ENCODE peak calls at places on chromosomes 2 and 18, in nine cellular contexts. R is GM12891, E is endothelial cell of umbilical vein, Y is sigmoid colon, C is breast epithelium, A is upper lobe of left lung, N is transverse colon, B is prostate gland, Q is K562. D is an unnamed sample.

GRCh38 chr2:84732897-84733778 is 147.7 kb downstream of the TRABD2A start:
- DNase-seq in R (no peak), E (no peak), Y (no peak), C (no peak), A (no peak), N (no peak), B (no peak), Q (no peak), D (no peak)

GRCh38 chr2:223751012-223751411 is 86.4 kb downstream of the AP1S3 start:
- DNase-seq in R (no peak), E (no peak), Y (no peak), C (no peak), A (no peak), N (no peak), B (no peak), Q (no peak), D (no peak)

GRCh38 chr2:229170171-229170570 is 100.9 kb downstream of the PID1 start:
- DNase-seq in R (no peak), E (no peak), Y (no peak), C (no peak), A (no peak), N (no peak), B (no peak), Q (no peak), D (no peak)

GRCh38 chr2:240611601-240612210 is 13.6 kb upstream of the GPR35 start:
- DNase-seq in R (no peak), E (no peak), Y (no peak), C (no peak), A (peak; percentile 58), N (no peak), B (no peak), Q (no peak), D (no peak)

GRCh38 chr2:215419769-215420470 is 15.9 kb downstream of the FN1 start:
- DNase-seq in R (no peak), E (no peak), Y (no peak), C (no peak), A (no peak), N (no peak), B (peak; percentile 14), Q (no peak), D (no peak)

GRCh38 chr18:44771957-44772917 is 91.5 kb downstream of the SETBP1 start:
- DNase-seq in R (no peak), E (no peak), Y (peak; percentile 74), C (no peak), A (no peak), N (peak; percentile 46), B (no peak), Q (no peak), D (no peak)

GRCh38 chr2:160266078-160266551 is 66.0 kb upstream of the ITGB6 start:
- DNase-seq in R (no peak), E (no peak), Y (no peak), C (no peak), A (no peak), N (no peak), B (no peak), Q (no peak), D (no peak)

GRCh38 chr2:228224410-228224809 is 42.9 kb upstream of the SPHKAP start:
- DNase-seq in R (no peak), E (no peak), Y (no peak), C (no peak), A (no peak), N (no peak), B (no peak), Q (no peak), D (no peak)

GRCh38 chr2:85503611-85504433 is 35.1 kb upstream of the MAT2A start:
- DNase-seq in R (no peak), E (peak; percentile 33), Y (no peak), C (no peak), A (no peak), N (no peak), B (no peak), Q (no peak), D (no peak)

GRCh38 chr2:179020156-179020750 is 29.7 kb downstream of the CCDC141 start:
- DNase-seq in R (no peak), E (peak; percentile 28), Y (no peak), C (no peak), A (peak; percentile 40), N (no peak), B (no peak), Q (peak; percentile 28), D (no peak)

GRCh38 chr2:129793326-129793955 is 186.0 kb upstream of the RAB6C start:
- DNase-seq in R (no peak), E (no peak), Y (no peak), C (no peak), A (no peak), N (no peak), B (no peak), Q (no peak), D (no peak)

GRCh38 chr18:55384551-55385275 is 203.3 kb downstream of the TCF4 start:
- DNase-seq in R (no peak), E (peak; percentile 67), Y (no peak), C (no peak), A (no peak), N (peak; percentile 9), B (no peak), Q (peak; percentile 53), D (no peak)

GRCh38 chr2:59413751-59414570 is 1139.5 kb downstream of the BCL11A start:
- DNase-seq in R (no peak), E (no peak), Y (no peak), C (no peak), A (no peak), N (no peak), B (no peak), Q (no peak), D (no peak)

GRCh38 chr2:70002241-70002896 is 40.9 kb upstream of the ASPRV1 start:
- DNase-seq in R (no peak), E (peak; percentile 31), Y (no peak), C (no peak), A (no peak), N (no peak), B (no peak), Q (peak; percentile 7), D (no peak)

GRCh38 chr2:213162515-213163118 is 11.2 kb upstream of the IKZF2 start:
- DNase-seq in R (no peak), E (no peak), Y (no peak), C (no peak), A (no peak), N (no peak), B (no peak), Q (no peak), D (no peak)

GRCh38 chr18:77059294-77059916 is 73.2 kb downstream of the MBP start:
- DNase-seq in R (no peak), E (peak; percentile 67), Y (no peak), C (no peak), A (no peak), N (no peak), B (no peak), Q (peak; percentile 54), D (no peak)

GRCh38 chr2:119795309-119796303 is 35.9 kb downstream of the PTPN4 start:
- DNase-seq in R (no peak), E (no peak), Y (no peak), C (no peak), A (no peak), N (no peak), B (no peak), Q (no peak), D (no peak)

GRCh38 chr2:98298685-98299180 is 47.5 kb upstream of the CNGA3 start:
- DNase-seq in R (no peak), E (no peak), Y (no peak), C (no peak), A (no peak), N (peak; percentile 48), B (no peak), Q (no peak), D (no peak)

GRCh38 chr2:65153515-65153914 is 23.6 kb upstream of the RAB1A start:
- DNase-seq in R (no peak), E (no peak), Y (no peak), C (no peak), A (no peak), N (no peak), B (no peak), Q (no peak), D (no peak)

GRCh38 chr2:3606370-3607124 is 11.6 kb downstream of the COLEC11 start:
- DNase-seq in R (no peak), E (no peak), Y (peak; percentile 59), C (no peak), A (no peak), N (no peak), B (no peak), Q (no peak), D (no peak)
- TF ChIP-seq POLR2AphosphoS5 in R (no peak), E (no peak), Y (no peak), C (no peak), A (no peak), N (no peak), B (no peak), Q (no peak), D (no peak)

GRCh38 chr2:173452436-173452835 is 97.8 kb downstream of the CDCA7 start:
- DNase-seq in R (no peak), E (no peak), Y (no peak), C (no peak), A (no peak), N (no peak), B (no peak), Q (no peak), D (no peak)

GRCh38 chr2:173446722-173447121 is 92.0 kb downstream of the CDCA7 start:
- DNase-seq in R (no peak), E (no peak), Y (no peak), C (no peak), A (no peak), N (no peak), B (no peak), Q (no peak), D (no peak)

GRCh38 chr2:173451137-173451536 is 96.5 kb downstream of the CDCA7 start:
- DNase-seq in R (no peak), E (no peak), Y (no peak), C (no peak), A (no peak), N (no peak), B (no peak), Q (no peak), D (no peak)

GRCh38 chr2:173448938-173449471 is 94.3 kb downstream of the CDCA7 start:
- DNase-seq in R (peak; percentile 37), E (peak; percentile 64), Y (peak; percentile 89), C (peak; percentile 66), A (peak; percentile 76), N (peak; percentile 88), B (peak; percentile 63), Q (peak; percentile 65), D (peak; percentile 39)
- TF ChIP-seq POLR2A in R (no peak), E (peak; percentile 21), Y (no peak), C (no peak), A (no peak), N (no peak), B (no peak), Q (no peak), D (no peak)

GRCh38 chr18:57768557-57769326 is 34.4 kb downstream of the ATP8B1 start:
- DNase-seq in R (no peak), E (peak; percentile 82), Y (no peak), C (no peak), A (peak; percentile 33), N (no peak), B (no peak), Q (no peak), D (no peak)
- TF ChIP-seq POLR2AphosphoS5 in R (no peak), E (no peak), Y (peak; percentile 53), C (no peak), A (no peak), N (no peak), B (peak; percentile 44), Q (no peak), D (no peak)

DNA sequence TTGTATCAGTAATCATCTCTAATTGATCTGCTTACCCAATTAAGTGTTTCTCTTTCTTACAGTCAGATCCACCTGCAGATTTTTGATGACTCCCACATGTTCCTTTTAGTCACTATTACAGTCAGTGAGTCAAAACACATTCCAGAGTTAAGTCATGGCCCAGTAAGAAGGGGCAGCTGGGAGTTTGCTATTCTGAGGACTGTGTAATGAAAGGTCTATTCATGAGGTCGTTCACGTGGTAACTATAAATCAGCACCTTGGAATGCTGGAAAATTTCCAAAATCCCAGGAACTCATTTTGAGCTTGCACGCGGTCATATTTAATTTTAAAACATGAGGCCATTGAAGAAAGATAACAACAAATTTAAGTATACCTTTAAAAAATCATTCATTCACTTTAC is 252.5 kb downstream of the XIRP2 start:
- DNase-seq in R (no peak), E (peak; percentile 86), Y (no peak), C (peak; percentile 56), A (no peak), N (no peak), B (no peak), Q (no peak), D (no peak)
- TF ChIP-seq POLR2A in R (no peak), E (no peak), Y (no peak), C (no peak), A (no peak), N (no peak), B (no peak), Q (no peak), D (no peak)